ENCODE peak calls at places on chromosomes 11 and 22, in ten cellular contexts. I is cardiac fibroblast, P is Peyer's patch, V is right atrium auricular region, A is RWPE1, Z is activated B cell treated with CpG ODN at 0.5 μM for 24 hours, F is OCI-LY7, K is endothelial cell of umbilical vein, G is psoas muscle, T is mammary epithelial cell. W is an unnamed sample.

GRCh38 chr11:109583996-109584395 is 162.0 kb downstream of the C11orf87 start:
- DNase-seq in I (no peak), P (no peak), V (no peak), A (no peak), Z (no peak), F (no peak), K (no peak), G (no peak), T (no peak), W (no peak)

GRCh38 chr11:68543594-68543993 is 83.0 kb downstream of the PPP6R3 start:
- DNase-seq in I (no peak), P (no peak), V (no peak), A (no peak), Z (no peak), F (no peak), K (no peak), G (no peak), T (no peak), W (no peak)

GRCh38 chr11:47152953-47153950 is 23.4 kb downstream of the ARFGAP2 start:
- DNase-seq in I (peak), P (peak), V (peak), A (peak), Z (peak), F (peak), K (peak), G (peak), T (peak), W (no peak)

GRCh38 chr22:27416553-27417427 is 384.8 kb downstream of the MN1 start:
- DNase-seq in I (peak), P (no peak), V (no peak), A (peak), Z (no peak), F (no peak), K (peak), G (no peak), T (peak), W (no peak)

GRCh38 chr11:135027461-135027860 is 615.4 kb upstream of the B3GAT1 start:
- DNase-seq in I (peak), P (peak), V (no peak), A (peak), Z (no peak), F (peak), K (peak), G (no peak), T (peak), W (peak)

GRCh38 chr11:64787526-64788320 is 9.4 kb upstream of the SF1 start:
- DNase-seq in I (peak), P (peak), V (peak), A (peak), Z (peak), F (peak), K (peak), G (peak), T (peak), W (no peak)

GRCh38 chr11:57116654-57117053 is 65.1 kb upstream of the LRRC55 start:
- DNase-seq in I (peak), P (peak), V (no peak), A (peak), Z (no peak), F (peak), K (peak), G (no peak), T (peak), W (no peak)

GRCh38 chr11:841981-842369 is 354 bp downstream of the POLR2L start:
- DNase-seq in I (no peak), P (no peak), V (no peak), A (no peak), Z (no peak), F (no peak), K (no peak), G (no peak), T (no peak), W (no peak)

GRCh38 chr22:29610780-29611179 is 7.3 kb downstream of the NF2 start:
- DNase-seq in I (no peak), P (no peak), V (no peak), A (no peak), Z (no peak), F (no peak), K (no peak), G (no peak), T (no peak), W (no peak)

GRCh38 chr11:6900327-6900999 is 8.2 kb upstream of the OR2D2 start:
- DNase-seq in I (no peak), P (no peak), V (no peak), A (peak), Z (no peak), F (peak), K (no peak), G (no peak), T (no peak), W (no peak)

GRCh38 chr11:44623716-44624491 is 58.4 kb downstream of the CD82 start:
- DNase-seq in I (peak), P (peak), V (peak), A (no peak), Z (no peak), F (no peak), K (peak), G (no peak), T (no peak), W (no peak)

GRCh38 chr11:6297831-6298230 is 22.5 kb downstream of the CAVIN3 start:
- DNase-seq in I (no peak), P (no peak), V (no peak), A (peak), Z (no peak), F (peak), K (peak), G (no peak), T (no peak), W (no peak)

GRCh38 chr22:27985323-27986275 is 66.5 kb upstream of the PITPNB start:
- DNase-seq in I (no peak), P (peak), V (peak), A (no peak), Z (no peak), F (peak), K (no peak), G (no peak), T (no peak), W (no peak)

GRCh38 chr11:75349540-75350116 is 1.8 kb downstream of the ARRB1 start:
- DNase-seq in I (no peak), P (peak), V (no peak), A (no peak), Z (no peak), F (no peak), K (peak), G (peak), T (no peak), W (no peak)

GRCh38 chr11:27409060-27409459 is 46.0 kb upstream of the CCDC34 start:
- DNase-seq in I (peak), P (no peak), V (no peak), A (no peak), Z (no peak), F (no peak), K (no peak), G (no peak), T (no peak), W (no peak)

GRCh38 chr22:46068908-46069481 is 81.3 kb upstream of the PPARA start:
- DNase-seq in I (peak), P (peak), V (no peak), A (no peak), Z (no peak), F (peak), K (no peak), G (peak), T (peak), W (no peak)

GRCh38 chr11:10902301-10902700 is 44.4 kb upstream of the ZBED5 start:
- DNase-seq in I (no peak), P (no peak), V (no peak), A (no peak), Z (no peak), F (no peak), K (no peak), G (no peak), T (no peak), W (no peak)

GRCh38 chr11:40921256-40921655 is 538.2 kb downstream of the LRRC4C start:
- DNase-seq in I (no peak), P (no peak), V (no peak), A (no peak), Z (no peak), F (no peak), K (no peak), G (no peak), T (no peak), W (no peak)

DNA sequence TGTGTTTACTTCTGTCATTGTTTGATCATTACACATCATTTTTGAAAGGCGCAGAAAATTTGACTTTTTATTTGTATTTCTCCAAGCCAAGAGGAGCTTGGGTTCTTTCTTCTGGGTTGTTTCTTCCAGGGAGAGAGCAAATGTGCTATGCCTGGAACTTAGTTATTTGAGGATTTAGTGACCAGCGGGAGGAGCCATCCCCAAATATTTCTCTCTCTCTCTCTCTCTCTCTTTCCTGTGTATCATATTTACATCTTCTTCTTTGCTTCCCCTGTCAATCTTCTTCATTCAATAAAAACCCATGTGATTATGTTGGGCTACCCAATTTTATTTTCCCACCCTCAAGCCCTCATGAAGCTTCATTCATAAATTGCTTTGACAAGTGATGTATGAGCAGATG is 534.5 kb downstream of the LRRC4C start:
- DNase-seq in I (no peak), P (no peak), V (no peak), A (no peak), Z (no peak), F (no peak), K (no peak), G (no peak), T (peak), W (no peak)
- TF ChIP-seq CTCF in I (no peak), P (no peak), V (no peak), A (no peak), Z (no peak), F (no peak), K (no peak), G (no peak), T (no peak), W (no peak)

GRCh38 chr11:87778341-87778740 is 396.9 kb downstream of the RAB38 start:
- DNase-seq in I (no peak), P (no peak), V (no peak), A (no peak), Z (no peak), F (no peak), K (no peak), G (no peak), T (peak), W (no peak)

GRCh38 chr11:87779276-87780067 is 395.8 kb downstream of the RAB38 start:
- DNase-seq in I (no peak), P (no peak), V (no peak), A (no peak), Z (no peak), F (no peak), K (no peak), G (no peak), T (no peak), W (no peak)

DNA sequence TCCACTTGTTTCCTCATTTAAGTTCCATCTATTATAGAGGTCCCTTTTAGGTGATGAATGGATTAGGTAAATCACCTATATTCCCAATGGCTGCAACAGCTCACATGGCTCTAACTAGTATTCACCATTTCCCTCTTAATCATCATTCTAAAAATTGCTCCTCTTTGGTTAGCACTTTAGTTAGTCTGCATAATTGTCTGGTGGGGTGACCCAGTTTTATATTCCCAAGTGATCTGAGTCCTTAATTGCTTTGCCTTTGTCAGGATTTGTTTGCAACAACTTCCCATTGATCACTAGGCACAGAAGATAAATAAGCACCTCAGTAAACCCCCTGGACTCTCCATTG is 395.2 kb downstream of the RAB38 start:
- DNase-seq in I (no peak), P (no peak), V (no peak), A (no peak), Z (no peak), F (no peak), K (no peak), G (no peak), T (no peak), W (no peak)
- TF ChIP-seq CTCF in I (no peak), P (no peak), V (no peak), A (no peak), Z (no peak), F (no peak), K (no peak), G (no peak), T (no peak), W (no peak)

DNA sequence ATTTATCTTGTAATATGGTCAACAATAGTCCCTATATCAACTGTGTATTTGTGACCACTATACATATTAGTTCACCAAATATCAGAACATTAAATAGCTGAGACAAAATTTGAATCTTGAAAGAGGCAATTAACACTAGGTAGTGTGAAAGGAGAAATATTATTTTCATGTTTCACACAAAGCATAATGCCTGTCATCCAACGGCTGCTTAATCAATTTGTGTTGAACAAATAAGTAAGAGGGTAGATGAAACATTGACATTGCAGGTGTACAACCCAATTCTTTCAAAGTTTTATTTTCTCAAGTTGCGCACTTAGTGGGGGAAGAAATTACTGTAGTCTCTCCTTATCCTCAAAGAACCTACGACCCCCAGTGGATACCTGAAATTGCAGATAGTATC is 3.4 kb upstream of the OR8I2 start:
- DNase-seq in I (no peak), P (no peak), V (no peak), A (no peak), Z (no peak), F (no peak), K (no peak), G (no peak), T (no peak), W (no peak)
- TF ChIP-seq CTCF in I (no peak), P (no peak), V (no peak), A (no peak), Z (no peak), F (peak), K (no peak), G (no peak), T (no peak), W (no peak)

DNA sequence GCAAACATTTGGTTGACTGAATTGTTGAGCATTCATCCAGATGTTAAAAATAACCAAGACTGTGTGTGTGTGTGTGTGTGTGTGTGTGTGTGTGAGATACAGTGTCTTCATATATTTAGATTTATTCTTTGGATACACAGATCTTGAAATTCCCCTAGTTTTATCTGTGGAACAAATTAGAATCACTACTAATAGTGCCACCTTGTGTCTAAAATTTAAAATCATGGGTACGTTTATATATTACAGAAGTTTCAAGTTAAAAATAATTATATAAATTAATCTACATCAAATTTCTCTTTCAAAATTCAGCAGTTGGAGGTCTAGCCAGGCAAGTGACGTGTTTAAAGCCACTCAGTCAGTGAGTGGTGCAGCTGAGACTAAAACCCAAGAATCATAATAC is 1566.2 kb upstream of the TENM4 start:
- DNase-seq in I (peak), P (no peak), V (no peak), A (peak), Z (no peak), F (no peak), K (peak), G (no peak), T (no peak), W (no peak)
- TF ChIP-seq CTCF in I (no peak), P (peak), V (no peak), A (no peak), Z (no peak), F (peak), K (no peak), G (no peak), T (peak), W (no peak)

GRCh38 chr22:38860291-38861169 is 11.5 kb downstream of the CBX6 start:
- DNase-seq in I (no peak), P (no peak), V (no peak), A (no peak), Z (no peak), F (no peak), K (no peak), G (peak), T (no peak), W (no peak)

GRCh38 chr22:38861170-38861874 is 10.7 kb downstream of the CBX6 start:
- DNase-seq in I (no peak), P (no peak), V (no peak), A (no peak), Z (no peak), F (no peak), K (no peak), G (peak), T (no peak), W (no peak)

GRCh38 chr22:38861927-38862326 is 10.1 kb downstream of the CBX6 start:
- DNase-seq in I (no peak), P (no peak), V (no peak), A (no peak), Z (no peak), F (no peak), K (no peak), G (peak), T (no peak), W (no peak)

GRCh38 chr22:38859581-38860290 is 12.3 kb downstream of the CBX6 start:
- DNase-seq in I (no peak), P (no peak), V (no peak), A (no peak), Z (no peak), F (no peak), K (no peak), G (peak), T (no peak), W (no peak)

DNA sequence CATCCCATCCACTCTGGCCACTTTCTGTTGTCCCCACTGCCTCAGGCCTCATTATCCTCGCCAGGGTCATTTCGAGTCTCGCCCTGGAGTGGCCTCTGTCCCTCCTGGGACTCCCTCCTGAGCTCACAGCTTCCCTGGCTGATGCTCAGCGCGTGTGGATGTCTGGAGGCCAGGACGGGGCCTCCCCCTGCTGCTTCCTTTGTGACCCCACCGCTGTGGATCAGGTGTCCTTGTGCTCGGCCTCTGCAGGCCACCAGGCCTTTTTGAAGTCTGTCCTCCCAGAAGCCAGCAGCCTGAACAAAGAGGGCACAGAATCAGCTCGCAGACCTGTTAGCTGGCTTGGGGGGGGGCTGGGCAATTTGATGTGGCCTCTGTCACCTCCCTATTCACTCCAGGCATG is 13.5 kb downstream of the CBX6 start:
- DNase-seq in I (no peak), P (no peak), V (no peak), A (no peak), Z (no peak), F (no peak), K (no peak), G (peak), T (no peak), W (no peak)
- TF ChIP-seq CTCF in I (no peak), P (no peak), V (no peak), A (no peak), Z (no peak), F (no peak), K (no peak), G (no peak), T (no peak), W (no peak)

GRCh38 chr11:119320593-119321524 is 3.9 kb upstream of the MCAM start:
- DNase-seq in I (peak), P (peak), V (no peak), A (no peak), Z (peak), F (peak), K (peak), G (peak), T (peak), W (no peak)
- TF ChIP-seq CTCF in I (no peak), P (no peak), V (no peak), A (no peak), Z (no peak), F (no peak), K (no peak), G (no peak), T (no peak), W (no peak)

DNA sequence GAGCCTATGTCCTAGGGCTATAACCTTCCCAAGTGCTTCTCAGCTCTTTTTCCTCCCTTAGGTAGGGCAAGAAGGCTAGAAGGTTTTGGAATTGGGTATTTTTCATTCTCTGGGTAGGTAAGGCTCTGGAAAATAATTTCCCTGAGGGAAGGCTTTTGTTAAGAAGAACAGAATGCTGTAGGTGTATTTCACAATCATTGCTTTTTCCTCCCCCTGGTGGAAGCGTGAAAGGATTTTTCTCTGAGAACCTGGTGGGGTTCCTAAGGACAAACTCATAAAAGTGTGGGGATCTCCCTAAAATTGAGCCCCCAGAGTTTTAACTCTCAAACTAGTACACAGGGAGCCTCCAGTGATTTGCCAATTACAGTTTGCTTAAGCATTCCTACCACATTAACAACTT is 41.1 kb upstream of the NARS2 start:
- DNase-seq in I (no peak), P (no peak), V (no peak), A (no peak), Z (no peak), F (no peak), K (no peak), G (no peak), T (no peak), W (no peak)
- TF ChIP-seq CTCF in I (peak), P (no peak), V (no peak), A (no peak), Z (no peak), F (no peak), K (no peak), G (no peak), T (no peak), W (no peak)

W was measured in mesothelial cell of epicardium.